ENCODE peak calls at places on chromosomes 12 and 14, in ten cellular contexts. P is lung; U is uterus; R is GM23338; H is kidney; W is cardiac muscle cell; Q is WERI-Rb-1; A is CD8-positive, alpha-beta T cell; S is endodermal cell; X is sigmoid colon. J is an unnamed sample. For H3K36me3, the result is how much of the 10 kb centered on the place peaks cover.

GRCh38 chr14:31411218-31411727 is 9.1 kb downstream of the HEATR5A start:
- DNase-seq in P (no peak), U (no peak), R (no peak), H (no peak), W (peak), Q (no peak), A (no peak), S (no peak), X (no peak), J (no peak)

GRCh38 chr12:93766802-93767523 is 89.8 kb downstream of the CRADD start:
- DNase-seq in P (no peak), U (no peak), R (peak), H (no peak), W (peak), Q (no peak), A (peak), S (no peak), X (peak), J (no peak)

GRCh38 chr14:95197498-95198010 is 40.2 kb upstream of the DICER1 start:
- DNase-seq in P (no peak), U (no peak), R (peak), H (peak), W (no peak), Q (no peak), A (no peak), S (peak), X (no peak), J (no peak)

GRCh38 chr12:12508612-12509011 is 54.1 kb downstream of the DUSP16 start:
- DNase-seq in P (no peak), U (no peak), R (no peak), H (no peak), W (peak), Q (no peak), A (no peak), S (no peak), X (no peak), J (no peak)

GRCh38 chr12:13273097-13273496 is 76.6 kb downstream of the EMP1 start:
- DNase-seq in P (no peak), U (no peak), R (no peak), H (no peak), W (no peak), Q (no peak), A (no peak), S (no peak), X (no peak), J (no peak)

GRCh38 chr14:38404100-38404541 is 148.2 kb upstream of the CLEC14A start:
- DNase-seq in P (no peak), U (no peak), R (no peak), H (no peak), W (peak), Q (no peak), A (no peak), S (no peak), X (no peak), J (no peak)

GRCh38 chr12:569803-570236 is 93.4 kb downstream of the NINJ2 start:
- DNase-seq in P (peak), U (peak), R (peak), H (peak), W (peak), Q (peak), A (peak), S (peak), X (peak), J (peak)

GRCh38 chr12:16350682-16351081 is 3.2 kb downstream of the MGST1 start:
- DNase-seq in P (peak), U (peak), R (no peak), H (no peak), W (peak), Q (no peak), A (no peak), S (no peak), X (peak), J (peak)

GRCh38 chr14:65349100-65349499 is 63.4 kb upstream of the FUT8 start:
- DNase-seq in P (no peak), U (no peak), R (no peak), H (no peak), W (peak), Q (no peak), A (no peak), S (no peak), X (no peak), J (no peak)

GRCh38 chr12:48069253-48069652 is 36.6 kb downstream of the SENP1 start:
- DNase-seq in P (no peak), U (no peak), R (no peak), H (no peak), W (peak), Q (no peak), A (no peak), S (no peak), X (no peak), J (no peak)

GRCh38 chr12:119311897-119312296 is 22.6 kb upstream of the CCDC60 start:
- DNase-seq in P (no peak), U (no peak), R (no peak), H (no peak), W (no peak), Q (no peak), A (no peak), S (no peak), X (no peak), J (no peak)

GRCh38 chr14:75259510-75259855 is 19.1 kb upstream of the FOS start:
- DNase-seq in P (no peak), U (no peak), R (peak), H (no peak), W (peak), Q (peak), A (no peak), S (no peak), X (no peak), J (no peak)

GRCh38 chr12:13383379-13383778 is 186.9 kb downstream of the EMP1 start:
- DNase-seq in P (peak), U (no peak), R (no peak), H (no peak), W (no peak), Q (no peak), A (no peak), S (peak), X (no peak), J (no peak)

GRCh38 chr14:24310666-24311604 is at the start of gene LTB4R:
- DNase-seq in P (peak), U (peak), R (peak), H (peak), W (peak), Q (no peak), A (peak), S (no peak), X (peak), J (peak)

GRCh38 chr14:104676694-104677505 is 12.5 kb upstream of the INF2 start:
- DNase-seq in P (no peak), U (no peak), R (peak), H (peak), W (no peak), Q (peak), A (no peak), S (peak), X (peak), J (no peak)

GRCh38 chr12:112916270-112916669 is 9.5 kb downstream of the OAS1 start:
- DNase-seq in P (no peak), U (no peak), R (no peak), H (no peak), W (peak), Q (no peak), A (no peak), S (no peak), X (peak), J (no peak)

GRCh38 chr12:70985850-70986249 is 65.3 kb upstream of the PTPRR start:
- DNase-seq in P (no peak), U (no peak), R (no peak), H (no peak), W (peak), Q (no peak), A (no peak), S (no peak), X (no peak), J (no peak)

GRCh38 chr12:34600592-34601462 is 578.5 kb downstream of the ALG10 start:
- DNase-seq in P (no peak), U (peak), R (no peak), H (peak), W (no peak), Q (no peak), A (no peak), S (no peak), X (no peak), J (no peak)

GRCh38 chr14:94042433-94043091 is 16.4 kb downstream of the OTUB2 start:
- DNase-seq in P (no peak), U (no peak), R (no peak), H (no peak), W (no peak), Q (no peak), A (no peak), S (no peak), X (no peak), J (no peak)

GRCh38 chr12:69514111-69514510 is 43.9 kb downstream of the FRS2 start:
- DNase-seq in P (no peak), U (no peak), R (no peak), H (no peak), W (no peak), Q (no peak), A (no peak), S (no peak), X (no peak), J (no peak)

GRCh38 chr12:25855716-25856115 is 102.8 kb upstream of the RASSF8 start:
- DNase-seq in P (no peak), U (no peak), R (no peak), H (no peak), W (peak), Q (no peak), A (no peak), S (no peak), X (no peak), J (no peak)

GRCh38 chr14:57725399-57726077 is 140.4 kb downstream of the SLC35F4 start:
- DNase-seq in P (no peak), U (no peak), R (no peak), H (no peak), W (peak), Q (no peak), A (no peak), S (no peak), X (no peak), J (no peak)

GRCh38 chr12:44193281-44193680 is 357.4 kb downstream of the TMEM117 start:
- DNase-seq in P (no peak), U (no peak), R (no peak), H (no peak), W (no peak), Q (no peak), A (no peak), S (no peak), X (no peak), J (no peak)

GRCh38 chr14:54257424-54257823 is 139.4 kb upstream of the CDKN3 start:
- DNase-seq in P (no peak), U (no peak), R (peak), H (no peak), W (no peak), Q (no peak), A (no peak), S (peak), X (no peak), J (no peak)

GRCh38 chr12:53044896-53045571 is 4.8 kb upstream of the TNS2 start:
- DNase-seq in P (no peak), U (no peak), R (no peak), H (no peak), W (no peak), Q (no peak), A (no peak), S (peak), X (peak), J (peak)

GRCh38 chr12:9799961-9800360 is 27.3 kb upstream of the KLRF1 start:
- DNase-seq in P (no peak), U (no peak), R (no peak), H (no peak), W (no peak), Q (no peak), A (no peak), S (no peak), X (no peak), J (no peak)

GRCh38 chr12:62631531-62632520 is 165.2 kb downstream of the MON2 start:
- DNase-seq in P (peak), U (peak), R (peak), H (peak), W (peak), Q (peak), A (peak), S (peak), X (peak), J (peak)

GRCh38 chr12:78703820-78704525 is 160.6 kb upstream of the SYT1 start:
- DNase-seq in P (no peak), U (no peak), R (no peak), H (no peak), W (peak), Q (no peak), A (no peak), S (no peak), X (no peak), J (no peak)

GRCh38 chr12:96239711-96240234 is 45.6 kb downstream of the ELK3 start:
- DNase-seq in P (no peak), U (peak), R (no peak), H (no peak), W (peak), Q (no peak), A (no peak), S (peak), X (peak), J (no peak)

GRCh38 chr12:104910196-104910840 is 47.8 kb downstream of the SLC41A2 start:
- DNase-seq in P (no peak), U (no peak), R (no peak), H (no peak), W (peak), Q (no peak), A (no peak), S (no peak), X (no peak), J (no peak)

GRCh38 chr12:115984607-115985006 is 292.9 kb downstream of the MED13L start:
- DNase-seq in P (no peak), U (no peak), R (no peak), H (no peak), W (no peak), Q (no peak), A (no peak), S (no peak), X (no peak), J (no peak)

GRCh38 chr12:115980339-115980738 is 297.2 kb downstream of the MED13L start:
- DNase-seq in P (no peak), U (no peak), R (no peak), H (no peak), W (no peak), Q (no peak), A (no peak), S (no peak), X (no peak), J (no peak)

GRCh38 chr12:115979351-115979750 is 298.1 kb downstream of the MED13L start:
- DNase-seq in P (no peak), U (no peak), R (no peak), H (no peak), W (peak), Q (no peak), A (no peak), S (no peak), X (no peak), J (no peak)

GRCh38 chr12:115979851-115980250 is 297.6 kb downstream of the MED13L start:
- DNase-seq in P (no peak), U (no peak), R (peak), H (no peak), W (no peak), Q (no peak), A (no peak), S (no peak), X (no peak), J (no peak)

GRCh38 chr12:115983226-115983798 is 294.2 kb downstream of the MED13L start:
- DNase-seq in P (no peak), U (no peak), R (peak), H (no peak), W (no peak), Q (peak), A (no peak), S (peak), X (no peak), J (no peak)
- TF ChIP-seq CTCF in P (no peak), U (no peak), R (peak), H (peak), W (peak), Q (peak), A (no peak), S (peak), X (no peak), J (peak)

DNA sequence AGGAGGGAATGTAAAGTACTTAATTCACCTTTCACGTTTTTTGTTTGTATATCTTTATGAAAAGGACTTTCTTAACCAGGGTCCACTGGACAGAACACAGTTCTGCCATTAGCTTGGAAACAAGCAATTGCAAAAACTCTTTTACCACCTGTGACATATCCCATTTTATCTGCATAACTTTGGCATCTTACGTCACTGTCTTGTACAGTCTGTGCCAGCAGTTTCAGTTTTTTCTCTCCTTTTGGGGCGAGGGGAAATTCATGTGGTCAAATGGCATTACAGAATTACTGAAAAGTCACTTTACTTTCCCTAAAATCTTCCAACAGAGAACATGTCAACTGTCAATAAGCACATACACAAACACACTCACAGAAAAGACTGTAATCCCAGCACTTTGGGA is 43.7 kb upstream of the SELPLG start:
- DNase-seq in P (no peak), U (no peak), R (no peak), H (no peak), W (peak), Q (no peak), A (no peak), S (no peak), X (no peak), J (no peak)
- H3K36me3 ChIP-seq in P (under half), U (under half), R (under half), H (under half), W (under half), Q (under half), A (under half), S (under half), X (under half), J (under half)

DNA sequence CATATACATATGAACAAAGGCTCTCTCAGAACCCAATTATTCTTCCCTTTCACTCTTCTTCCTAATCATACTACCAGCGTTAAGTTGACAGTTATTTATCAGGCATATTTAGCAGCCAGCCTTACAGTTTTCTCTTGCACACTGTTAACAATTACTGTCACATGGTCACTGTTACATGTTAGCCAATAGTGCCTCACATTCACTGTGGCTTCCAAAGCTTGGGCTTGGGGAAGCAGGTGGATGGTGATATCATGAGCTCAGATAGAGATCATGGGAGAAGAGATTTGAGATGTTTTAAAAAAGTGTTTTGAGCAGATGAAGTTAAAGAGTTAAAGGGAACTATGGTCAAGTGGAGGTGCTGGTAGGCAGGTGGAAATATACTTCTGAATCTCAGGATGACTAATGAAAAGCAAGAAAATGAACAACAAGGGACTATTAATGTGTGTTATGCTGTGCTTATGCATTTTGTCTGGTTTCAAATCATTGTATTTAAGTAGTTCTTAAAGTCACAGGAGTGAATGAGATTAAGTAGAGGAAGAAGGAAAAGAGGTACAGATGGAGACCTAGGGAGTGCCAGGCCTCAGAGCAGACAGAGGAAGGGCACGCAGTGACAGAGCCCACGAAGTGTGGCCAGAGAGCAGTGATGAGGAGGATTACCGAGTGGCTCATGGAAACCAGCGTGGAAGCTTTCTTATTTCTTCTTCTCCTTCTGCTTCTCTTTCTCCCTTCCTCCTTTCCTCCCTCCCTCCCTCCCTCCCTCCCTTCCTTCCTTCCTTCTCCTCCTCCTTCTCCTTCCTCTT is 39.6 kb downstream of the BICD1 start:
- DNase-seq in P (no peak), U (no peak), R (no peak), H (no peak), W (no peak), Q (no peak), A (no peak), S (no peak), X (no peak), J (no peak)
- H3K4me3 ChIP-seq in P (no peak), U (no peak), R (no peak), H (no peak), W (no peak), Q (no peak), A (no peak), S (no peak), X (no peak), J (no peak)

GRCh38 chr14:21712039-21712438 is 38.4 kb upstream of the OR4E1 start:
- DNase-seq in P (no peak), U (no peak), R (no peak), H (no peak), W (no peak), Q (no peak), A (no peak), S (no peak), X (no peak), J (no peak)

GRCh38 chr14:21714318-21714929 is 40.8 kb upstream of the OR4E1 start:
- DNase-seq in P (no peak), U (no peak), R (no peak), H (no peak), W (no peak), Q (no peak), A (no peak), S (no peak), X (no peak), J (no peak)

DNA sequence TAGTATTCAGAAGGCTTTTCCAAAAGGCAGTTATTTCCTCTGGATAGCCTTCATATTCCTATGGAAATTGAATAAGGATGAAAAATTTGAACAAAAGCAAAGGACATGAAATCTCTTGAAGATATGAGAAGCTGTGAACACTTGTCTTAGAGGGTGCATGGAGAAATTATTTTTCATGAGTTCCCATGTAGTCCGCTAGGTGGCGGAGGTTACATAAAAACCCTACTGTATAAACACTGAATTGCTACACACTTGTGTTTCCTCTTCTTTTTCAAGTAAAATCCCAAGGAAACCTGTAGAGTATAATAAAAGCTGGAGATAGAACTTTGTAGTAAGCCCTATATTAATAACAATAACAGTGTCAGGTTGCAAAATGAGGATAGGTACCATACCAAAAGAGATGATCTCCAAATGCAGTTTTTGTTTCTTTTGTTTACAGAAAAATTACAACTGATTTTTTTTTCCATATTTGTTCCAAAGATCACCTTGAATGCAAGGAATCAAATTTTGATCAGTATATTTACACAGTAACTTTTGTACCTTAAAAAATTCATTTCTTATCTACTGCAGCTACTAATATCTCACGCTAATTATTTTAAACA is 37.8 kb upstream of the OR4E1 start:
- DNase-seq in P (no peak), U (no peak), R (peak), H (no peak), W (peak), Q (no peak), A (peak), S (peak), X (no peak), J (no peak)
- TF ChIP-seq CTCF in P (peak), U (peak), R (peak), H (peak), W (peak), Q (peak), A (peak), S (peak), X (peak), J (peak)

GRCh38 chr12:109952160-109952858 is 43.9 kb downstream of the GIT2 start:
- DNase-seq in P (no peak), U (no peak), R (no peak), H (no peak), W (no peak), Q (no peak), A (no peak), S (no peak), X (no peak), J (no peak)

GRCh38 chr12:109952873-109953272 is 43.3 kb downstream of the GIT2 start:
- DNase-seq in P (no peak), U (no peak), R (no peak), H (no peak), W (no peak), Q (no peak), A (no peak), S (no peak), X (no peak), J (no peak)

GRCh38 chr12:109951751-109952150 is 44.4 kb downstream of the GIT2 start:
- DNase-seq in P (no peak), U (peak), R (no peak), H (peak), W (peak), Q (no peak), A (no peak), S (peak), X (peak), J (no peak)

GRCh38 chr12:109951136-109951535 is 45.0 kb downstream of the GIT2 start:
- DNase-seq in P (no peak), U (no peak), R (no peak), H (no peak), W (peak), Q (no peak), A (no peak), S (no peak), X (no peak), J (no peak)

GRCh38 chr12:109953656-109954055 is 42.5 kb downstream of the GIT2 start:
- DNase-seq in P (no peak), U (no peak), R (no peak), H (no peak), W (no peak), Q (no peak), A (no peak), S (no peak), X (no peak), J (no peak)
- H3K36me3 ChIP-seq in P (under half), U (under half), R (under half), H (under half), W (under half), Q (half or more), A (under half), S (half or more), X (under half), J (half or more)